ENCODE peak calls at places on chromosome 1, in eight cellular contexts. U is bronchial epithelial cell, V is SK-MEL-5, Z is NAMALWA, B is tibial nerve, F is astrocyte of the spinal cord, D is ACHN, K is activated T-helper 1 cell treated with Interleukin-2 at 50 U/mL for 16 hours. G is an unnamed sample.
A peak's percentile ranks its signal among the peaks of the same experiment; 100 is the strongest.

GRCh38 chr1:18348354-18348753 is 132.4 kb upstream of the KLHDC7A start:
- DNase-seq in K (no peak), U (no peak), V (no peak), Z (no peak), D (no peak), B (no peak), F (no peak), G (no peak)

GRCh38 chr1:112909847-112910246 is 46.1 kb downstream of the SLC16A1 start:
- DNase-seq in U (no peak), K (no peak), Z (no peak), V (no peak), D (no peak), B (no peak), F (no peak), G (no peak)

GRCh38 chr1:61234582-61234909 is 152.2 kb downstream of the NFIA start:
- DNase-seq in B (no peak), K (no peak), D (no peak), U (no peak), F (no peak), Z (no peak), V (no peak), G (no peak)

GRCh38 chr1:22039594-22040347 is 12.7 kb upstream of the CDC42 start:
- DNase-seq in K (peak; percentile 80), B (no peak), V (no peak), Z (peak; percentile 96), U (peak; percentile 73), F (peak; percentile 55), D (no peak), G (peak; percentile 92)

GRCh38 chr1:94906382-94906781 is 20.5 kb downstream of the CNN3 start:
- DNase-seq in K (no peak), B (no peak), Z (no peak), F (no peak), U (no peak), D (no peak), V (no peak), G (no peak)

GRCh38 chr1:51920130-51920529 is 41.6 kb upstream of the NRDC start:
- DNase-seq in B (no peak), V (no peak), U (peak; percentile 35), F (no peak), Z (no peak), D (no peak), K (no peak), G (no peak)

GRCh38 chr1:169161512-169162194 is 55.2 kb downstream of the ATP1B1 start:
- DNase-seq in F (peak; percentile 30), Z (peak; percentile 7), D (no peak), B (no peak), K (no peak), V (no peak), U (peak; percentile 42), G (no peak)

GRCh38 chr1:70738576-70738975 is 309.0 kb downstream of the PTGER3 start:
- DNase-seq in B (no peak), K (no peak), V (no peak), D (no peak), Z (no peak), U (no peak), F (no peak), G (no peak)

GRCh38 chr1:165444897-165445370 is at the start of gene RXRG:
- DNase-seq in V (peak; percentile 44), F (peak; percentile 0), Z (no peak), B (peak; percentile 15), K (no peak), U (peak; percentile 13), D (no peak), G (no peak)

GRCh38 chr1:29267341-29268070 is 31.2 kb downstream of the PTPRU start:
- DNase-seq in U (no peak), F (no peak), K (no peak), B (no peak), V (no peak), D (no peak), Z (no peak), G (no peak)

GRCh38 chr1:119549719-119550141 is 42.7 kb downstream of the HSD3B1 start:
- DNase-seq in V (peak; percentile 91), B (no peak), F (peak; percentile 71), D (peak; percentile 59), K (no peak), Z (peak; percentile 70), U (peak; percentile 60), G (no peak)

GRCh38 chr1:208895171-208895570 is 651.0 kb upstream of the PLXNA2 start:
- DNase-seq in U (no peak), F (no peak), V (no peak), Z (no peak), B (no peak), K (no peak), D (no peak), G (no peak)

GRCh38 chr1:112395261-112395831 is 668 bp upstream of the CTTNBP2NL start:
- DNase-seq in K (no peak), B (no peak), D (peak; percentile 51), V (no peak), Z (peak; percentile 8), U (no peak), F (no peak), G (no peak)

GRCh38 chr1:220956861-220957605 is 77.8 kb downstream of the HLX start:
- DNase-seq in D (no peak), U (peak; percentile 72), F (peak; percentile 83), B (no peak), Z (no peak), V (no peak), K (no peak), G (no peak)

GRCh38 chr1:151713874-151714273 is 2.7 kb downstream of the CELF3 start:
- DNase-seq in B (no peak), F (no peak), D (no peak), V (no peak), Z (no peak), K (no peak), U (peak; percentile 65), G (no peak)

GRCh38 chr1:228487336-228488106 is at the start of gene RNF187:
- DNase-seq in B (peak; percentile 84), V (no peak), U (no peak), D (peak; percentile 31), F (no peak), Z (peak; percentile 51), K (peak; percentile 76), G (no peak)